ENCODE peak calls at places on chromosome 6, in ten cellular contexts. Q is MM.1S, N is SJSA1, T is heart right ventricle, L is AG04450, B is lung, K is testis, X is body of pancreas, G is WERI-Rb-1, S is HCT116. F is an unnamed sample. For H3K27me3 and H3K9me3, the result is how much of the 10 kb centered on the place peaks cover.

GRCh38 chr6:30881987-30882763 is 2.1 kb upstream of the DDR1 start:
- DNase-seq in Q (no peak), N (no peak), T (no peak), L (peak), B (no peak), K (no peak), X (peak), G (peak), S (no peak), F (no peak)

GRCh38 chr6:48098923-48099322 is 12.1 kb downstream of the PTCHD4 start:
- DNase-seq in Q (no peak), N (no peak), T (no peak), L (no peak), B (no peak), K (no peak), X (no peak), G (no peak), S (no peak), F (no peak)

GRCh38 chr6:17212541-17213371 is 68.4 kb upstream of the RBM24 start:
- DNase-seq in Q (no peak), N (no peak), T (peak), L (no peak), B (no peak), K (no peak), X (no peak), G (peak), S (no peak), F (no peak)

GRCh38 chr6:75081920-75082319 is 123.9 kb downstream of the COL12A1 start:
- DNase-seq in Q (no peak), N (no peak), T (no peak), L (no peak), B (no peak), K (no peak), X (no peak), G (no peak), S (no peak), F (no peak)

GRCh38 chr6:46175446-46175845 is 4.7 kb upstream of the ENPP5 start:
- DNase-seq in Q (peak), N (no peak), T (no peak), L (no peak), B (no peak), K (no peak), X (no peak), G (no peak), S (no peak), F (no peak)

GRCh38 chr6:28603920-28604319 is 78.2 kb downstream of the GPX5 start:
- DNase-seq in Q (no peak), N (no peak), T (no peak), L (no peak), B (no peak), K (no peak), X (no peak), G (no peak), S (no peak), F (no peak)

GRCh38 chr6:1652842-1653241 is 43.1 kb downstream of the FOXC1 start:
- DNase-seq in Q (no peak), N (no peak), T (no peak), L (no peak), B (no peak), K (no peak), X (no peak), G (no peak), S (no peak), F (no peak)

GRCh38 chr6:166855416-166855815 is 100.9 kb downstream of the RNASET2 start:
- DNase-seq in Q (no peak), N (no peak), T (no peak), L (no peak), B (no peak), K (no peak), X (no peak), G (no peak), S (no peak), F (no peak)

GRCh38 chr6:10310826-10311225 is 104.0 kb downstream of the TFAP2A start:
- DNase-seq in Q (no peak), N (no peak), T (no peak), L (no peak), B (no peak), K (no peak), X (no peak), G (no peak), S (peak), F (no peak)

GRCh38 chr6:33935439-33936080 is 131.8 kb upstream of the MLN start:
- DNase-seq in Q (no peak), N (no peak), T (no peak), L (no peak), B (no peak), K (no peak), X (no peak), G (peak), S (no peak), F (no peak)

GRCh38 chr6:3061501-3061941 is 6.8 kb upstream of the RIPK1 start:
- DNase-seq in Q (no peak), N (no peak), T (no peak), L (no peak), B (no peak), K (no peak), X (no peak), G (no peak), S (no peak), F (no peak)

GRCh38 chr6:134041093-134041492 is 11.3 kb downstream of the SLC2A12 start:
- DNase-seq in Q (no peak), N (no peak), T (no peak), L (no peak), B (no peak), K (no peak), X (no peak), G (no peak), S (peak), F (no peak)

GRCh38 chr6:85484941-85485340 is 35.1 kb downstream of the NT5E start:
- DNase-seq in Q (no peak), N (no peak), T (no peak), L (no peak), B (no peak), K (no peak), X (no peak), G (no peak), S (no peak), F (no peak)

GRCh38 chr6:128188678-128189077 is 287.8 kb upstream of the THEMIS start:
- DNase-seq in Q (no peak), N (no peak), T (no peak), L (no peak), B (no peak), K (no peak), X (no peak), G (no peak), S (no peak), F (no peak)

GRCh38 chr6:3913077-3913957 is 64.1 kb downstream of the FAM50B start:
- DNase-seq in Q (no peak), N (peak), T (no peak), L (peak), B (peak), K (peak), X (peak), G (no peak), S (peak), F (no peak)

GRCh38 chr6:123380257-123380656 is 256.5 kb downstream of the TRDN start:
- DNase-seq in Q (peak), N (peak), T (no peak), L (no peak), B (no peak), K (peak), X (no peak), G (peak), S (no peak), F (no peak)

GRCh38 chr6:44202972-44203750 is 13.6 kb upstream of the MYMX start:
- DNase-seq in Q (no peak), N (no peak), T (no peak), L (no peak), B (no peak), K (no peak), X (no peak), G (no peak), S (no peak), F (no peak)

GRCh38 chr6:25830461-25830860 is 1.4 kb downstream of the SLC17A1 start:
- DNase-seq in Q (no peak), N (no peak), T (no peak), L (no peak), B (no peak), K (no peak), X (no peak), G (no peak), S (no peak), F (no peak)

GRCh38 chr6:11460001-11460668 is 77.4 kb upstream of the TMEM170B start:
- DNase-seq in Q (peak), N (peak), T (no peak), L (no peak), B (no peak), K (peak), X (no peak), G (no peak), S (no peak), F (no peak)

GRCh38 chr6:105596284-105596755 is 193.4 kb upstream of the PREP start:
- DNase-seq in Q (no peak), N (peak), T (no peak), L (peak), B (no peak), K (no peak), X (no peak), G (no peak), S (no peak), F (no peak)

GRCh38 chr6:11197175-11197535 is 35.3 kb downstream of the NEDD9 start:
- DNase-seq in Q (no peak), N (peak), T (no peak), L (peak), B (no peak), K (no peak), X (no peak), G (no peak), S (no peak), F (no peak)

GRCh38 chr6:83231146-83231545 is 38.0 kb downstream of the RWDD2A start:
- DNase-seq in Q (no peak), N (no peak), T (no peak), L (peak), B (no peak), K (no peak), X (no peak), G (no peak), S (no peak), F (no peak)

GRCh38 chr6:17638212-17638611 is 38.1 kb downstream of the FAM8A1 start:
- DNase-seq in Q (no peak), N (no peak), T (no peak), L (no peak), B (no peak), K (no peak), X (no peak), G (no peak), S (no peak), F (no peak)

DNA sequence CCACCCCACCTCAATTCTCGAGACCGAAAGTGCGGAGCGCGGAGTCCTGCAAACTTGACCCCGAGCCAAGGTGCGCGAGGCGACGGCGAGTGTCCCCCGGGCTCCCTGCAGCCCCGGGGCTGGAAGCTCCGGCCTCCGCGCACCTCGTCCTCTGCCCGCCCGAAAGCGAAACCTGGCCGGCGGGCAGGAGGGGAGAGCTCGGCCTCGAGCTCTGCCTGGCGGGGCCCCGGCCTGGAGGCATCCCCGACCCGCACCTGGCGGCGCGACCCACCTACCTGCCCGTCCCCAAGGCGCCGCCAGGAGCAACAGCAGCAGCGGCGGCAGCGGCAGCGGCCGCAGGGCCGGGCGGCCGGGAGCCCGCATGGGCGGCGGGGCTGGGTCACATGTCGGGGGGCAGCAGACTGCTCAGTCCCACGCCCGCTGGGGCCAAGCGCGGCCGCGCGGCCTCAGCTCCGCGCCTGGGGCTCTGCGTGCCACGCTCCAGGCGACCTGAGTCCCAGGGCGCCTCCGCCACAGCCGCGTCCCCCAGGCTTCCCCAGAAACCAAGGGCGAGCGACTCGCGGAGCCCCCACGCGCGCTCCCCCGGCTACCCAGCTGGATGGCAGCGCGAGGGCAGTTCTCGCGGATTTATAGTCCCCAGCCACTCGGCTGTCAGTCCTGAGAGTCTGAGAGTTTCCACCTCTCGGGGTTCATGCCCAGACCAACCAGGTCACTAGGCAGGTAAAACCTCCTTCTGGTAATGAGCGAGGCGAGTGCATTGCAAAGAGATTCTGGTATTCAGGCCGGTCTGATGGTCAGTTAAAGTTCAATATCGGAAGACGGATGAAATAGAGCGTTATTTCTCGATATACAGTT is at the start of gene IL20RA:
- DNase-seq in Q (peak), N (no peak), T (peak), L (no peak), B (peak), K (peak), X (peak), G (peak), S (no peak), F (peak)
- H3K27me3 ChIP-seq in Q (under half), N (half or more), T (under half), L (under half), B (under half), K (under half), X (under half), G (under half), S (under half), F (under half)

GRCh38 chr6:78607188-78607587 is 260.2 kb upstream of the IRAK1BP1 start:
- DNase-seq in Q (no peak), N (no peak), T (no peak), L (no peak), B (no peak), K (no peak), X (no peak), G (no peak), S (no peak), F (no peak)

GRCh38 chr6:78611097-78611625 is 256.2 kb upstream of the IRAK1BP1 start:
- DNase-seq in Q (no peak), N (no peak), T (no peak), L (no peak), B (no peak), K (no peak), X (no peak), G (no peak), S (no peak), F (no peak)

GRCh38 chr6:78605909-78606446 is 261.4 kb upstream of the IRAK1BP1 start:
- DNase-seq in Q (no peak), N (peak), T (no peak), L (peak), B (no peak), K (no peak), X (no peak), G (no peak), S (no peak), F (no peak)
- H3K27ac ChIP-seq in Q (no peak), N (peak), T (no peak), L (no peak), B (no peak), K (no peak), X (no peak), G (no peak), S (no peak), F (no peak)

GRCh38 chr6:58419321-58419720 is 1101.9 kb downstream of the PRIM2 start:
- DNase-seq in Q (no peak), N (no peak), T (no peak), L (no peak), B (no peak), K (no peak), X (no peak), G (no peak), S (no peak), F (no peak)
- H3K9me3 ChIP-seq in Q (under half), N (under half), T (under half), L (under half), B (under half), K (under half), X (under half), G (under half), S (under half), F (under half)

GRCh38 chr6:170293411-170293844 is 2.5 kb upstream of the DLL1 start:
- DNase-seq in Q (no peak), N (no peak), T (no peak), L (no peak), B (no peak), K (no peak), X (no peak), G (no peak), S (no peak), F (no peak)

GRCh38 chr6:170296423-170296745 is 5.5 kb upstream of the DLL1 start:
- DNase-seq in Q (no peak), N (no peak), T (peak), L (no peak), B (no peak), K (no peak), X (no peak), G (no peak), S (no peak), F (no peak)

GRCh38 chr6:170293881-170294755 is 3.2 kb upstream of the DLL1 start:
- DNase-seq in Q (no peak), N (peak), T (no peak), L (no peak), B (no peak), K (no peak), X (no peak), G (no peak), S (no peak), F (no peak)

GRCh38 chr6:170295519-170296422 is 4.9 kb upstream of the DLL1 start:
- DNase-seq in Q (peak), N (peak), T (peak), L (no peak), B (no peak), K (peak), X (peak), G (no peak), S (no peak), F (no peak)

DNA sequence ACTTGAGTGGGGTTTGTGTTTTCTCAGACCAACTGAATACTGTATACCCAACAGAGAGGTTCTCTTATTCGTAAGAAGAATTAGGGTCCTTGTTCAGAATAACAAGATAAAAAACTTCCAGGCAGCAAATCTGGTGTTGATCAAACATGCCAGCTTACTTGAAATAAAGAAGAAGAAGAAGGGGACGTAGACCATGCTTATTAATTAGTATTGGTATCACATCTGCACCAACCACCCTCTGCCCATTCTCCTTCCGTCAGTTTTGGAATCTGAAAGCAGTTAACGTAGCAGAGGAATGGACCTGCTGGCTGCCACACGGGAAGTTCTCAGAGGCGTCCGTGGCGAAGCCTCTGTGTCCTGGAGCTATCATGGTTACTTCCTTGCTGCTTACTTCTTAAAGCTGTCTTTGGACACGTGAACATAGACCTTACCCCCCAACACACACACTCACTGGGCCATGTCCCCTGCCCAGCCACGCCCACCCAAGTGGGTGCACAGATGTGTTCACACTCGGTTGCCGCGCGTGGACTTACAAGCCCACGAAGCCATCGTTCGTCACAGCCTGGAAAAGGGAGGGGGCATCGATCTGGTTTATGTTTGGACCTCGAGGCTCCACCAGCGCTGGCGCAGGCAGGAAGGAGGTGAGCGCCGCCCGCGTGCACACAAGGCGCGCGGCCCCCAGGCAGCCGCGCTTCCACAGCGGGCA is 4.1 kb upstream of the DLL1 start:
- DNase-seq in Q (no peak), N (peak), T (no peak), L (no peak), B (no peak), K (no peak), X (no peak), G (no peak), S (no peak), F (no peak)
- H3K27me3 ChIP-seq in Q (half or more), N (half or more), T (half or more), L (half or more), B (under half), K (under half), X (under half), G (half or more), S (under half), F (under half)

F was measured in effector memory CD4-positive, alpha-beta T cell.